ENCODE peak calls at places on chromosomes 11 and 22, in six cellular contexts. J is GM12878, P is HepG2, E is K562, M is HCT116, W is GM23338. V is an unnamed sample.

GRCh38 chr11:96180341-96180740 is 162.7 kb downstream of the MAML2 start:
- ATAC-seq in J (peak; percentile 34), P (no peak), W (peak; percentile 49), M (no peak), E (no peak), V (no peak)

GRCh38 chr11:92948116-92948515 is 21.3 kb upstream of the MTNR1B start:
- ATAC-seq in W (no peak), J (no peak), M (no peak), P (peak; percentile 100), E (no peak), V (no peak)

GRCh38 chr11:19281041-19281440 is 40.3 kb upstream of the E2F8 start:
- ATAC-seq in E (no peak), P (no peak), W (no peak), J (peak; percentile 81), M (no peak), V (no peak)

GRCh38 chr11:34960277-34960676 is 43.9 kb downstream of the PDHX start:
- ATAC-seq in E (no peak), M (no peak), W (no peak), P (no peak), J (no peak), V (no peak)

GRCh38 chr11:26331911-26332571 is at the start of gene ANO3:
- ATAC-seq in W (peak; percentile 99), J (peak; percentile 98), P (peak; percentile 100), E (peak; percentile 95), M (no peak), V (peak; percentile 90)

GRCh38 chr11:108246885-108247284 is 24.0 kb downstream of the ATM start:
- ATAC-seq in J (no peak), W (no peak), M (no peak), P (no peak), E (no peak), V (no peak)

GRCh38 chr11:69718147-69718546 is 14.3 kb upstream of the FGF19 start:
- ATAC-seq in E (peak; percentile 89), P (peak; percentile 87), W (peak; percentile 94), J (peak; percentile 84), M (peak; percentile 83), V (no peak)

GRCh38 chr11:68446046-68446725 is 14.4 kb upstream of the PPP6R3 start:
- ATAC-seq in J (no peak), M (no peak), W (no peak), E (no peak), P (peak; percentile 8), V (no peak)

GRCh38 chr11:86418929-86419328 is 44.2 kb downstream of the CCDC81 start:
- ATAC-seq in J (peak; percentile 83), E (peak; percentile 84), P (peak; percentile 74), M (peak; percentile 73), W (peak; percentile 64), V (no peak)

GRCh38 chr11:31645747-31646146 is 136.2 kb downstream of the ELP4 start:
- ATAC-seq in W (no peak), J (no peak), P (no peak), E (no peak), M (peak; percentile 75), V (no peak)

GRCh38 chr22:42404266-42404665 is 27.9 kb downstream of the NFAM1 start:
- ATAC-seq in M (no peak), J (no peak), E (no peak), W (peak; percentile 50), P (no peak), V (no peak)

GRCh38 chr22:20021196-20022181 is 579 bp downstream of the TANGO2 start:
- ATAC-seq in M (peak; percentile 15), E (peak; percentile 72), J (peak; percentile 14), W (peak; percentile 3), P (peak; percentile 66), V (peak; percentile 6)

GRCh38 chr11:7376386-7376785 is 108.9 kb upstream of the OLFML1 start:
- ATAC-seq in P (no peak), E (no peak), M (no peak), W (no peak), J (no peak), V (no peak)

GRCh38 chr11:18168372-18168771 is 4.3 kb upstream of the MRGPRX4 start:
- ATAC-seq in J (no peak), P (no peak), W (no peak), E (no peak), M (no peak), V (no peak)

GRCh38 chr11:35608502-35608901 is 9.8 kb upstream of the FJX1 start:
- ATAC-seq in E (no peak), W (peak; percentile 90), J (no peak), M (no peak), P (no peak), V (no peak)

GRCh38 chr11:100808904-100809491 is 121.9 kb downstream of the ARHGAP42 start:
- ATAC-seq in J (no peak), P (no peak), M (peak; percentile 42), E (peak; percentile 92), W (no peak), V (no peak)

GRCh38 chr11:64502634-64503033 is 88.4 kb upstream of the SLC22A12 start:
- ATAC-seq in P (no peak), M (no peak), W (no peak), J (no peak), E (no peak), V (no peak)

GRCh38 chr11:130599073-130599654 is 150.7 kb downstream of the ADAMTS15 start:
- ATAC-seq in J (no peak), E (no peak), M (no peak), W (peak; percentile 28), P (no peak), V (peak; percentile 68)

GRCh38 chr22:23893446-23893956 is 682 bp upstream of the MIF start:
- ATAC-seq in W (no peak), M (no peak), P (no peak), J (peak; percentile 0), E (no peak), V (no peak)

GRCh38 chr11:73157141-73158010 is 15.3 kb upstream of the FCHSD2 start:
- ATAC-seq in E (no peak), J (peak; percentile 63), P (peak; percentile 29), W (no peak), M (no peak), V (peak; percentile 72)

GRCh38 chr11:104784684-104785460 is 113.4 kb downstream of the CASP12 start:
- ATAC-seq in E (no peak), P (no peak), W (no peak), J (no peak), M (no peak), V (no peak)

GRCh38 chr22:50310949-50311444 is 3.6 kb upstream of the PLXNB2 start:
- ATAC-seq in W (no peak), P (peak; percentile 44), E (no peak), M (no peak), J (no peak), V (no peak)

GRCh38 chr11:100638648-100639047 is 48.4 kb upstream of the ARHGAP42 start:
- ATAC-seq in M (no peak), P (no peak), W (no peak), J (no peak), E (peak; percentile 53), V (no peak)

GRCh38 chr11:83105167-83105566 is 33.5 kb upstream of the RAB30 start:
- ATAC-seq in M (no peak), E (no peak), P (no peak), W (no peak), J (no peak), V (no peak)

GRCh38 chr11:57276857-57277505 is 39.9 kb upstream of the APLNR start:
- ATAC-seq in J (no peak), P (no peak), M (no peak), W (no peak), E (no peak), V (peak; percentile 19)

GRCh38 chr11:76642341-76642740 is 28.2 kb downstream of the LRRC32 start:
- ATAC-seq in E (no peak), M (no peak), P (no peak), W (no peak), J (peak; percentile 32), V (no peak)
- TF ChIP-seq POLR2AphosphoS5 in E (no peak), M (no peak), P (no peak), W (no peak), J (no peak), V (no peak)

GRCh38 chr11:42646959-42647358 is 664.8 kb upstream of the API5 start:
- ATAC-seq in J (no peak), W (no peak), E (no peak), P (no peak), M (no peak), V (no peak)
- TF ChIP-seq POLR2AphosphoS5 in J (no peak), W (no peak), E (no peak), P (no peak), M (no peak), V (no peak)

GRCh38 chr11:112610996-112611795 is 350.0 kb upstream of the NCAM1 start:
- ATAC-seq in W (no peak), E (no peak), P (no peak), J (no peak), M (no peak), V (no peak)
- TF ChIP-seq POLR2AphosphoS5 in W (no peak), E (no peak), P (no peak), J (no peak), M (no peak), V (no peak)

DNA sequence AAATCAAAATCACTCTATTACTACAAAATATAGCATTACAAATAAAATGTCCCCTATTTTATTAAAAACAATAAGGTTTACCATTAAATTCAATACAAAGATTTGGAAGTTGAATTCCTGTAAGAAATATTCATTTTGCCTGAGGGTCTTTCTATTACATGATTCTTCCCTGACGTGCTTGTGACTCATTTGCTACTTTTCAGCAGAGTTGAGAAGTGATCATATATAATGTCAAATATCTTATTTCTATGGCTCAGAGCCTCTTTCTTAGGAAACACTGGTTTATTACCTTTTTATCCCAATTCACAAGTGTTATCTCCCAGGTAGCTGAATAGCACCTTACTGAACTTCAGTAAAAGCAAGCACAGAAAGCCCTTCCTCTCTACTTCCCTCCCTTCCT is 65.2 kb upstream of the CNTN5 start:
- ATAC-seq in E (no peak), M (no peak), J (no peak), W (no peak), P (no peak), V (no peak)
- TF ChIP-seq POLR2AphosphoS5 in E (no peak), M (no peak), J (no peak), W (no peak), P (no peak), V (no peak)

GRCh38 chr22:45709866-45710265 is 38.2 kb downstream of the ATXN10 start:
- ATAC-seq in W (no peak), J (no peak), P (no peak), E (no peak), M (peak; percentile 32), V (no peak)

GRCh38 chr22:45710469-45710868 is 38.8 kb downstream of the ATXN10 start:
- ATAC-seq in P (no peak), M (no peak), W (no peak), J (no peak), E (no peak), V (no peak)

GRCh38 chr22:45707605-45708004 is 36.0 kb downstream of the ATXN10 start:
- ATAC-seq in E (no peak), P (no peak), M (no peak), J (no peak), W (no peak), V (no peak)

GRCh38 chr22:45708145-45708544 is 36.5 kb downstream of the ATXN10 start:
- ATAC-seq in J (no peak), W (no peak), P (no peak), M (no peak), E (no peak), V (no peak)

GRCh38 chr22:45709004-45709739 is 37.5 kb downstream of the ATXN10 start:
- ATAC-seq in M (no peak), P (no peak), E (no peak), J (no peak), W (no peak), V (peak; percentile 13)
- TF ChIP-seq POLR2AphosphoS5 in M (no peak), P (no peak), E (no peak), J (no peak), W (no peak), V (peak; percentile 35)

V was measured in gastroesophageal sphincter.